ENCODE peak calls at places on chromosomes 3 and 15, in nine cellular contexts. U is H7; S is esophagus squamous epithelium; H is IMR-90; B is RWPE2; Z is CD4-positive, alpha-beta T cell; K is H9; D is AG04450; N is hepatocyte. F is an unnamed sample. For H3K27me3, the result is how much of the 10 kb centered on the place peaks cover.

GRCh38 chr3:64885055-64885454 is 197.3 kb upstream of the ADAMTS9 start:
- DNase-seq in U (no peak), S (no peak), H (no peak), B (no peak), Z (no peak), K (no peak), D (no peak), N (no peak), F (no peak)

GRCh38 chr15:45129651-45130129 is at the start of the genes DUOX1 and DUOXA1:
- DNase-seq in U (peak), S (no peak), H (no peak), B (peak), Z (peak), K (peak), D (no peak), N (peak), F (no peak)

GRCh38 chr3:149462051-149462450 is 12.4 kb upstream of the TM4SF4 start:
- DNase-seq in U (no peak), S (no peak), H (no peak), B (no peak), Z (no peak), K (no peak), D (no peak), N (no peak), F (no peak)

GRCh38 chr3:84946240-84946639 is 12.5 kb upstream of the CADM2 start:
- DNase-seq in U (peak), S (no peak), H (no peak), B (no peak), Z (no peak), K (no peak), D (no peak), N (peak), F (no peak)

GRCh38 chr3:125149462-125149861 is 63.1 kb downstream of the SLC12A8 start:
- DNase-seq in U (no peak), S (no peak), H (no peak), B (no peak), Z (no peak), K (no peak), D (no peak), N (no peak), F (no peak)

GRCh38 chr3:125480656-125481374 is 39.2 kb downstream of the SNX4 start:
- DNase-seq in U (no peak), S (no peak), H (peak), B (no peak), Z (no peak), K (no peak), D (peak), N (no peak), F (no peak)

GRCh38 chr3:134350861-134351311 is 23.4 kb downstream of the AMOTL2 start:
- DNase-seq in U (peak), S (no peak), H (no peak), B (peak), Z (no peak), K (no peak), D (no peak), N (no peak), F (no peak)

GRCh38 chr3:47617061-47618010 is 38.7 kb upstream of the CSPG5 start:
- DNase-seq in U (no peak), S (no peak), H (peak), B (no peak), Z (no peak), K (no peak), D (no peak), N (no peak), F (no peak)

GRCh38 chr15:96138985-96139384 is 191.5 kb upstream of the NR2F2 start:
- DNase-seq in U (no peak), S (no peak), H (no peak), B (no peak), Z (no peak), K (no peak), D (no peak), N (no peak), F (no peak)

GRCh38 chr3:136277115-136277514 is 27.0 kb downstream of the PCCB start:
- DNase-seq in U (no peak), S (no peak), H (no peak), B (no peak), Z (no peak), K (no peak), D (no peak), N (no peak), F (no peak)

GRCh38 chr3:51968175-51968681 is 974 bp upstream of the PCBP4 start:
- DNase-seq in U (peak), S (no peak), H (peak), B (no peak), Z (no peak), K (peak), D (no peak), N (peak), F (peak)

GRCh38 chr3:52121459-52121795 is 32.8 kb downstream of the POC1A start:
- DNase-seq in U (no peak), S (no peak), H (no peak), B (no peak), Z (no peak), K (no peak), D (no peak), N (no peak), F (no peak)

DNA sequence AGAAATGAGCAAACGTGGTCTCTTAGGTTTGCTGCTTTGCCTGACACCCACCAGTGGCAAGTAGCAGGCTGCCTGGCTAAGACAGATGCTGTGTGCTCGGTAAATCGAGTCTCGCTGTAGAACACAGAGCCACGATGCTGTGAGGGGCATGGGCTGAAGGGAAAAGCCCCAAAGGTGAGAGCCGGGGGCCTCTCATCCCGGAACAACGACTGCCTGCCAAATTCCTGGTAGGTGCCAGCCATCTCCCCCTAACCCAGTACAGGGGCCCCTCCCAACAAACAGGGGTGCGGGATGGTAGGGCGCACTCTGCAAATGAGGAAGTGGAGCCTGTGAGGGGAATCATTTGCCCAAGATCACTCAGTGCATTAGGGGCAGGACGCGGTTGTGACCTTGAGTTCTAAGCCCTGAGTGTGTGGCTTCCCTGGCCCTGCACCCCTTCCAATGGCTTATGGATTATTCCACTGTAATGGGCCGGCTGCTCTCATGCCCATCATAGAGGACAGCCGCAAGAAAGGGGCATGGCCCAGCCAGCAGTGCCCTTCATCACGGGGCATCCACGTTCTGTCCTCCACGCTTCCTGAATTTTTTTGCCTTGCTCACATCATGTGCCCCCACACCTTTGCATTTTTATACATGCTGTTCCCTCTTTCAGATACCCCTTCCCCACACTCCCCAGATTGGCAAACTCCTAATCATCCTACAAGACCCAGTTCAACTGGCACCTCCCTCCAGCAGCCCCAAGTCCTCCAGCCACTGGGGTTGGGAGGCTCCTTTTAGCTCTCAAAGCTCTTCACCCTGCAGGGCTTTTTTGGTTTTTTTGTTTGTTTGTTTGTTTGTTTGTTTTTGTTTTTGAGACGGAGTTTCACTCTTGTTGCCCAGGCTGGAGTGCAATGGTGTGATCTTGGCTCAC is 125.4 kb downstream of the NUP210 start:
- DNase-seq in U (no peak), S (no peak), H (no peak), B (peak), Z (no peak), K (no peak), D (no peak), N (no peak), F (no peak)
- H3K27me3 ChIP-seq in U (under half), S (under half), H (under half), B (under half), Z (under half), K (under half), D (under half), N (under half), F (under half)

DNA sequence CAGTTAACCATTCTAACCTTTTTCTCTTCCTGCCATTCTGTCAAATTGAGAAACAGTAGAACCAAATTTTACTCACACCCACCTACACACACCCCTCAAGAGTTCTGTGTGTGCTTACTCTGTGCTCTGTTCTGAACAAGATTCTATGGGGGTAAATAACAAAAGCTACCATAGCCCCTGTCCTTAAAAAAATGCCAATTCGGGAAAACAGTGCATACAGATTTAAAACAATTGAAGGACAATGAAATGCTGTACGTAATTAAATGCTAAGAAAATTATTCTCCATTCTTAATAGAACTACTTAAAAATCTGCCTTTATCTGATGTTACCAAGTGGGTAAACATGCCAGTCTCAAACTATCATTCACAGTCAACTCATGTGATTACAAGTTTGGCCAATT is 1107.5 kb downstream of the TUSC7 start:
- DNase-seq in U (no peak), S (no peak), H (no peak), B (no peak), Z (no peak), K (no peak), D (no peak), N (no peak), F (no peak)
- H3K27me3 ChIP-seq in U (under half), S (under half), H (under half), B (under half), Z (under half), K (under half), D (under half), N (under half), F (under half)

GRCh38 chr15:89381330-89381729 is 46.7 kb upstream of the POLG start:
- DNase-seq in U (no peak), S (no peak), H (no peak), B (no peak), Z (no peak), K (no peak), D (no peak), N (no peak), F (no peak)
- H3K27me3 ChIP-seq in U (half or more), S (under half), H (half or more), B (under half), Z (half or more), K (half or more), D (half or more), N (half or more), F (under half)

GRCh38 chr3:11154953-11155325 is 646 bp downstream of the HRH1 start:
- DNase-seq in U (peak), S (no peak), H (peak), B (no peak), Z (no peak), K (peak), D (no peak), N (peak), F (peak)
- H3K27me3 ChIP-seq in U (under half), S (under half), H (under half), B (under half), Z (half or more), K (under half), D (under half), N (half or more), F (under half)

GRCh38 chr3:13013151-13013561 is 60.1 kb downstream of the IQSEC1 start:
- DNase-seq in U (no peak), S (no peak), H (no peak), B (no peak), Z (no peak), K (no peak), D (no peak), N (no peak), F (no peak)
- H3K27me3 ChIP-seq in U (under half), S (under half), H (under half), B (under half), Z (under half), K (under half), D (under half), N (under half), F (under half)

DNA sequence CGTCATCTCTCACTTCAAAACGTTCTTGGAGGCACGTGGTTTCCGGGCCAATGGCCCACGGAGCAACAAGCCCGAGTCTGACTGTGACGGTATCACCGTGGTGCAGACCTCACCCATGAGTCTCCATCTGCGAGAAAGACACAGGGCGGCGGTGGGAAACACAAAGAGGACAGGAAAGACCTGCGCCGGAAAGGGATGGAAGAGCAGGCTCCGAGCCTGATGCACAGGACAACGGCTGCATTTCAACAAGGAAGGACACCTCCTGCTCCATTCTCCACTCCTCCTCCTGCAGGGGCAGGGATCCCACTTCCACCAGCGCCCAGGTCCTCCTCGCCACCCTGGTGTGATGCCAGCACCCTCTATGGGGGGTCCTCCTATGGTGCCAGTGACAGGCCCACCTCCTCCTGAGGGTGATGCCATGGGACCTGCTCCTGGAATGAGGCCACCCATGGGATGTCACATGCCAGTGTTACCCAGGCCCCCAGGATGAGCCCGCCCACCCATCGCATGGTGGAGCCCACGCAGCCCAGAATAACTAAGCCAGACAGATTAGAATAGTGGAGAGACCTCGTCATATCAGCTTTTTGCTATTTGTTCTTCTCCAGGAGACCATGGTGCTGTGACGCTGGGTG is 73.0 kb upstream of the PCSK6 start:
- DNase-seq in U (no peak), S (no peak), H (no peak), B (no peak), Z (no peak), K (no peak), D (no peak), N (no peak), F (no peak)
- H3K27me3 ChIP-seq in U (under half), S (under half), H (under half), B (under half), Z (under half), K (under half), D (under half), N (under half), F (under half)

DNA sequence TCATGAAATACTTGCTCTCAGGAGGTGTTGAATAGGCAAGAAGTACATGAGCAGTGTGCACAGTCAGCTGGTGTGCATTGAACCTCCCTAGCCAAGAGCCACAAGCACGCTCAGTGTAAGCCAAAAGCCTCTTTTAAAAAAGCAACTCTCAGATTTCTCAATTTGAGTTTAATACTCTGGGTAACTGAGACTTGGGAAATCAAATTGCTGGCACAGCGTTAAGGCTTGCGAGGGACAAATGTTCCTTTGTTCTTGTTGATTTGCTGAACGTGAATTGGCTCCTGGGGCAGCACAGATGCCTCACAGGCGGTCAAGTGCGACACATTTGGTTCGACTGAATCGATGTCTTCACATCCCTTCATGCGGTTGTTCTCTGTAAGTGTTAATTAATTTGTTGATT is at the start of gene FAM240A:
- DNase-seq in U (no peak), S (no peak), H (no peak), B (no peak), Z (no peak), K (no peak), D (no peak), N (no peak), F (no peak)
- H3K27me3 ChIP-seq in U (under half), S (under half), H (under half), B (under half), Z (under half), K (under half), D (under half), N (under half), F (under half)

F was measured in uterus.